ENCODE peak calls at places on chromosomes 7 and 10, in eight cellular contexts. L is NCI-H1436; K is LoVo; Q is activated CD8-positive, alpha-beta memory T cell treated with anti-CD3 and anti-CD28 coated beads for 24 hours; R is activated CD4-positive, alpha-beta T cell treated with anti-CD3 and anti-CD28 coated beads, Interleukin-2, amount 10 ng/mL, durations not matched to agents 7 days and 5 days; B is stimulated activated CD4-positive, alpha-beta T cell treated with anti-CD3 and anti-CD28 coated beads, Interleukin-4, amount 100 ng/mL, for 24 hours; G is left colon; I is NT2/D1. J is an unnamed sample.

GRCh38 chr10:97889461-97890265 is 40.0 kb downstream of the GOLGA7B start:
- DNase-seq in L (peak; percentile 78), K (no peak), Q (no peak), R (no peak), B (peak; percentile 10), G (no peak), I (peak; percentile 63), J (no peak)

GRCh38 chr10:63798599-63799498 is 277.6 kb downstream of the REEP3 start:
- DNase-seq in L (no peak), K (peak; percentile 11), Q (no peak), R (no peak), B (no peak), G (peak; percentile 28), I (no peak), J (peak; percentile 35)

GRCh38 chr10:60801538-60801937 is 23.3 kb downstream of the CDK1 start:
- DNase-seq in L (no peak), K (no peak), Q (no peak), R (no peak), B (no peak), G (no peak), I (no peak), J (no peak)

GRCh38 chr7:22295402-22296264 is 61.3 kb downstream of the RAPGEF5 start:
- DNase-seq in L (no peak), K (no peak), Q (no peak), R (no peak), B (no peak), G (no peak), I (no peak), J (no peak)

GRCh38 chr10:126349096-126349495 is 39.2 kb downstream of the ADAM12 start:
- DNase-seq in L (no peak), K (no peak), Q (no peak), R (no peak), B (no peak), G (no peak), I (no peak), J (no peak)

GRCh38 chr10:126749030-126749655 is 78.7 kb upstream of the C10orf90 start:
- DNase-seq in L (peak; percentile 60), K (peak; percentile 58), Q (peak; percentile 68), R (peak; percentile 57), B (peak; percentile 38), G (peak; percentile 80), I (peak; percentile 73), J (peak; percentile 80)

GRCh38 chr7:30238721-30239441 is 45.5 kb upstream of the ZNRF2 start:
- DNase-seq in L (peak; percentile 49), K (peak; percentile 52), Q (no peak), R (no peak), B (peak; percentile 26), G (peak; percentile 69), I (no peak), J (peak; percentile 84)

GRCh38 chr10:21352886-21353285 is 172.6 kb downstream of the SKIDA1 start:
- DNase-seq in L (no peak), K (no peak), Q (no peak), R (no peak), B (no peak), G (no peak), I (no peak), J (no peak)

GRCh38 chr10:42553064-42553407 is 85.3 kb downstream of the ZNF33B start:
- DNase-seq in L (no peak), K (no peak), Q (no peak), R (no peak), B (no peak), G (no peak), I (no peak), J (no peak)